ENCODE peak calls at places on chromosome 14, in six cellular contexts. C is HepG2, M is GM12891, J is GM12878, W is H1, X is K562. I is an unnamed sample.

GRCh38 chr14:53391156-53391555 is 238.0 kb upstream of the DDHD1 start:
- DNase-seq in W (no peak), J (no peak), C (peak), M (no peak), X (no peak), I (no peak)

GRCh38 chr14:103104654-103105511 is 10.4 kb downstream of the EXOC3L4 start:
- DNase-seq in C (no peak), X (peak), M (peak), W (no peak), J (no peak), I (peak)

GRCh38 chr14:97179573-97179972 is 382.4 kb downstream of the VRK1 start:
- DNase-seq in J (no peak), W (no peak), C (no peak), X (no peak), M (no peak), I (no peak)

GRCh38 chr14:42130809-42131208 is 524.1 kb downstream of the LRFN5 start:
- DNase-seq in M (no peak), J (no peak), X (no peak), W (no peak), C (no peak), I (no peak)

GRCh38 chr14:92074555-92074954 is 31.8 kb downstream of the ATXN3 start:
- DNase-seq in X (no peak), M (no peak), W (no peak), J (no peak), C (no peak), I (no peak)

GRCh38 chr14:33745163-33745562 is 205.7 kb downstream of the EGLN3 start:
- DNase-seq in W (no peak), C (no peak), M (no peak), X (no peak), J (no peak), I (no peak)

GRCh38 chr14:59020382-59020781 is 168.1 kb upstream of the DAAM1 start:
- DNase-seq in M (no peak), C (no peak), J (no peak), X (no peak), W (no peak), I (no peak)

GRCh38 chr14:100810861-100811461 is 15.0 kb upstream of the MEG3 start:
- DNase-seq in X (no peak), M (no peak), J (no peak), W (no peak), C (no peak), I (no peak)

GRCh38 chr14:100096656-100097055 is 31.4 kb downstream of the EVL start:
- DNase-seq in M (no peak), X (no peak), W (no peak), J (no peak), C (no peak), I (no peak)

GRCh38 chr14:103398427-103399195 is 13.4 kb downstream of the MARK3 start:
- DNase-seq in C (no peak), J (no peak), W (no peak), M (no peak), X (no peak), I (no peak)

GRCh38 chr14:104688755-104689619 is at the start of gene INF2:
- DNase-seq in M (peak), J (no peak), C (peak), X (peak), W (no peak), I (peak)

GRCh38 chr14:28101992-28102391 is 664.6 kb upstream of the FOXG1 start:
- DNase-seq in X (no peak), M (no peak), W (no peak), C (no peak), J (no peak), I (no peak)

GRCh38 chr14:79947440-79947839 is 263.9 kb downstream of the DIO2 start:
- DNase-seq in W (no peak), C (no peak), M (no peak), J (no peak), X (no peak), I (no peak)

GRCh38 chr14:21711360-21711961 is 37.8 kb upstream of the OR4E1 start:
- DNase-seq in J (no peak), X (peak), W (no peak), C (peak), M (peak), I (no peak)

GRCh38 chr14:50399251-50400032 is 2.8 kb upstream of the CDKL1 start:
- DNase-seq in W (no peak), J (no peak), C (no peak), M (no peak), X (no peak), I (no peak)

GRCh38 chr14:55245657-55246268 is 25.5 kb upstream of the FBXO34 start:
- DNase-seq in J (no peak), W (no peak), M (peak), X (no peak), C (peak), I (no peak)

GRCh38 chr14:59187802-59188460 is 536 bp upstream of the DAAM1 start:
- DNase-seq in X (peak), W (no peak), M (no peak), C (no peak), J (no peak), I (no peak)

GRCh38 chr14:61584258-61584657 is 111.1 kb upstream of the HIF1A start:
- DNase-seq in M (no peak), C (no peak), W (no peak), J (no peak), X (no peak), I (no peak)

GRCh38 chr14:91796622-91797347 is 64.9 kb upstream of the CATSPERB start:
- DNase-seq in J (no peak), X (no peak), M (no peak), C (no peak), W (no peak), I (no peak)

GRCh38 chr14:89017417-89017816 is 193.0 kb downstream of the TTC8 start:
- DNase-seq in W (no peak), X (no peak), J (no peak), C (no peak), M (no peak), I (no peak)

GRCh38 chr14:73269729-73270651 is 32.7 kb downstream of the PAPLN start:
- DNase-seq in J (no peak), C (no peak), W (no peak), M (no peak), X (no peak), I (peak)

GRCh38 chr14:102620413-102620812 is 28.0 kb downstream of the RCOR1 start:
- DNase-seq in C (no peak), X (no peak), J (no peak), W (no peak), M (no peak), I (no peak)

GRCh38 chr14:98174031-98174430 is 1098.0 kb downstream of the BCL11B start:
- DNase-seq in W (no peak), X (no peak), M (no peak), C (no peak), J (no peak), I (no peak)

GRCh38 chr14:61555056-61555838 is 140.1 kb upstream of the HIF1A start:
- DNase-seq in M (no peak), C (no peak), X (no peak), W (no peak), J (no peak), I (no peak)

GRCh38 chr14:102200690-102201368 is 61.1 kb downstream of the WDR20 start:
- DNase-seq in W (no peak), J (no peak), C (no peak), X (no peak), M (no peak), I (no peak)

GRCh38 chr14:49497725-49498348 is 88.3 kb downstream of the RPS29 start:
- DNase-seq in W (no peak), M (peak), C (peak), X (peak), J (peak), I (no peak)

GRCh38 chr14:104429291-104429861 is 150.2 kb upstream of the C14orf180 start:
- DNase-seq in C (no peak), M (no peak), W (no peak), X (no peak), J (no peak), I (no peak)

GRCh38 chr14:76918751-76919421 is 92.7 kb downstream of the LRRC74A start:
- DNase-seq in W (no peak), C (peak), X (peak), J (no peak), M (no peak), I (no peak)

GRCh38 chr14:31819281-31819680 is 257.8 kb upstream of the ARHGAP5 start:
- DNase-seq in X (no peak), C (no peak), W (no peak), M (no peak), J (no peak), I (no peak)

GRCh38 chr14:69528143-69528542 is 43.6 kb downstream of the PLEKHD1 start:
- DNase-seq in C (no peak), X (no peak), W (no peak), J (no peak), M (no peak), I (no peak)

GRCh38 chr14:69527635-69528034 is 43.1 kb downstream of the PLEKHD1 start:
- DNase-seq in W (no peak), X (no peak), C (no peak), J (no peak), M (no peak), I (no peak)

GRCh38 chr14:69531135-69531534 is 43.5 kb downstream of the CCDC177 start:
- DNase-seq in M (no peak), W (no peak), C (no peak), X (no peak), J (no peak), I (no peak)

GRCh38 chr14:69529563-69529962 is 45.0 kb downstream of the PLEKHD1 start:
- DNase-seq in W (no peak), C (no peak), X (no peak), J (no peak), M (no peak), I (no peak)

GRCh38 chr14:69528930-69529329 is 44.4 kb downstream of the PLEKHD1 start:
- DNase-seq in J (no peak), W (no peak), X (no peak), C (no peak), M (no peak), I (no peak)
- TF ChIP-seq POLR2A in J (no peak), W (no peak), X (no peak), C (no peak), M (no peak), I (no peak)

DNA sequence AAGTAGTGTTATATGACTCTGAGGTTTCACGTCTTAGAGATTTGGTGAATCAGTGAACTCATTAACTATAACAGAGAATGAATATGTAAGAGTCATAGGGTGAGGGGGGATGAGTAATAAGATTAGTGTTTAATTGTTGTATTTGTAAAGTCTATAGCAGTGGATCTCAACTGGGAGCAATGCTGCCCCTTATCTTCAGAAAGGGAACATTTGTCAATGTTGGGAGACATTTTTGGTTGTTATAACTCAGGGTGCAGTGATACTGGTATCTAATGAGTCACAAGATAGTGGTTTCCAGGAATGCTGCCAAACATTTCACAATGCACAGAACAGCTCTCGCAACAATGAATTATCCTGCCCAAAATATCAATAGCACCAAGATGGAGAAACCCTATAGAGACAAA is 1193.7 kb downstream of the GALC start:
- DNase-seq in J (no peak), W (no peak), M (no peak), C (peak), X (no peak), I (no peak)
- TF ChIP-seq TAF1 in J (no peak), W (no peak), M (no peak), C (no peak), X (no peak), I (no peak)

GRCh38 chr14:90024910-90025309 is 36.9 kb upstream of the KCNK13 start:
- DNase-seq in W (no peak), C (no peak), J (no peak), X (no peak), M (no peak), I (no peak)
- TF ChIP-seq POLR2A in W (no peak), C (no peak), J (no peak), X (no peak), M (no peak), I (no peak)

GRCh38 chr14:22928237-22929103 is 706 bp downstream of the PRMT5 start:
- DNase-seq in W (no peak), C (no peak), X (no peak), J (no peak), M (no peak), I (no peak)

GRCh38 chr14:22925513-22925912 is 3.7 kb downstream of the PRMT5 start:
- DNase-seq in W (no peak), C (no peak), X (no peak), M (no peak), J (no peak), I (no peak)

GRCh38 chr14:22929104-22929847 is at the start of gene PRMT5:
- DNase-seq in C (peak), M (peak), W (peak), X (peak), J (peak), I (peak)

GRCh38 chr14:22926316-22926715 is 2.9 kb downstream of the PRMT5 start:
- DNase-seq in J (no peak), M (no peak), X (no peak), W (no peak), C (no peak), I (no peak)

GRCh38 chr14:22929848-22930364 is 730 bp upstream of the PRMT5 start:
- DNase-seq in W (no peak), X (no peak), J (no peak), M (no peak), C (no peak), I (no peak)
- TF ChIP-seq TAF1 in W (no peak), X (no peak), J (no peak), M (no peak), C (no peak), I (no peak)

GRCh38 chr14:95318399-95318834 is 1.3 kb downstream of the CLMN start:
- DNase-seq in M (no peak), C (no peak), X (no peak), W (no peak), J (no peak), I (no peak)
- TF ChIP-seq POLR2A in M (no peak), C (no peak), X (no peak), W (no peak), J (no peak), I (no peak)

GRCh38 chr14:37061697-37062096 is 110.7 kb downstream of the SLC25A21 start:
- DNase-seq in J (no peak), X (no peak), W (no peak), M (no peak), C (no peak), I (no peak)

GRCh38 chr14:37057776-37058175 is 114.6 kb downstream of the SLC25A21 start:
- DNase-seq in J (no peak), X (no peak), W (no peak), C (no peak), M (no peak), I (no peak)

GRCh38 chr14:37063467-37064240 is 108.8 kb downstream of the SLC25A21 start:
- DNase-seq in X (no peak), M (no peak), C (no peak), W (no peak), J (no peak), I (no peak)

GRCh38 chr14:37062191-37062803 is 110.1 kb downstream of the SLC25A21 start:
- DNase-seq in W (no peak), X (no peak), M (no peak), J (no peak), C (no peak), I (no peak)

DNA sequence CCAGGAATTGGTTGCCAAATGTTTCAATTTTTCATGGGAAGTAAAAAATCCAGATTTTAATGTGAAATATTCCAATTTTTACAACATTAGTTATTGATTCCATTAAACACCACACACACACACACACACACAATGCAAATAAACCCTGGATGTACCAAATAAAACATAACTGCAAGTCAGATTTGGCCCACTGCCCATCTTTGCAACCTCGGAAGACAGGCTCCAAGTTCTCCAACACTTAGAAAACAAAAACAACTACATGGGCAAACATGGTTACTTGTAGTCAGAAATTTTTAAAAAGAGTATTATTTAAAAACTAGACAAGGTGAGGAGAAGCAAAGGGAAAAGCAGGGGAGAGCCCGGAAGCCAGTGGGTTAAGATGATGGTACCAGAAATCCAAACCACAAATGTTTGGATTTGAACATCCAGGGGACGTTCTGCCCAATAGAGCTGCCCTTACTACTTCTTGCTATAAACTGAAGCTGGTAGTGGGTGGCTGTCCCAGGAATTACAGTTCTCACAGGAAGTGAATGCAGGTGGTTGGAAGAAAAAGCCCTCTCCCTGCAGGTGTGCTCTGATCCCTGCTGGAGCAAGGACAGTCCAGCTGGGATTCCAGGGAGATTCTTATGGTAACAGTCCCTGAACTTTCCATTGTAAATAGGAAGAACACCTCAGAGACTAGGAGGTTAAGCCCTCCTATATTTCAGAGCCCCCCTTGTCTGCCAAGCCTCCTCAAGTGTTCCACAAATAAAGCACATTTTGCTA is 111.7 kb downstream of the SLC25A21 start:
- DNase-seq in J (no peak), W (peak), C (no peak), X (no peak), M (no peak), I (no peak)
- TF ChIP-seq TAF1 in J (no peak), W (no peak), C (no peak), X (no peak), M (no peak), I (no peak)

DNA sequence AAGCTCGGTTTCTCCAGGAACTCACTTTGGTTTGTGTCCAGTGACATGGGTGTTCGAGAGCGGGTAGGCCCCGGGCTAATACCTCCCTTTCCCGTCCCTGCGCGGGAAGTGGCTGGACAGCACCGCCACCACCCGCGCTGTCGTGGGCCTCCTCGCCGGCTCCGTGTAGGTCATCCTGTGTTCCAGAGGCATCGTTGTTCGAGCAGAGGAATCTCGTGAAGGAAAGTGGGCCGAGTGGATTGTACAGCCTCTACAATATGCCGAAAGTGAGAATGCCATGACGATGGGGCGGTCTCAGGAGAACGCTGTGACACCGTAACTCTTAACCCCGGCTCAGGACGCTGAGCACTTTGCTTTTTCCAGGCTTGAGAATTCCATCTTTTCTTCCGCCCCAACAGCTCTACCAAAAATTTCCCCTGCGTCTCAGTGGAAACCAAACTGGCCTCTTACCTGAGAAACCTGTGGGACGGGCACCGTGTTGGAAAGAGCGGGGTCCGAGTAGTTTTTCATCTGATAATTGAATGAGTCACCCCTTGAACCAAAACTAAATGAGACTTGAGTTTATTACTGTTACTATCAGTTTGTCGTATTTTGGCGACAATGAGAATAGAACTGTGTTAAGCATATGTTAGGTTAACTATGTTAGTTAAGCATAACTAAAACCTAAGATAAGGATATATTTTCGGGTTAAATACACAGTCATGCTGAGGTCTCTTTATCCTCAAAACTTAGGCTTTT is 510 bp downstream of the EIF2S1 start:
- DNase-seq in W (no peak), J (no peak), C (peak), M (no peak), X (no peak), I (no peak)
- TF ChIP-seq POLR2A in W (no peak), J (no peak), C (no peak), M (no peak), X (peak), I (no peak)

GRCh38 chr14:65352964-65353530 is 59.5 kb upstream of the FUT8 start:
- DNase-seq in M (no peak), W (no peak), C (no peak), J (no peak), X (no peak), I (no peak)
- TF ChIP-seq TAF1 in M (no peak), W (no peak), C (no peak), J (no peak), X (no peak), I (no peak)

GRCh38 chr14:75833326-75834020 is 148.3 kb downstream of the TGFB3 start:
- DNase-seq in W (no peak), C (no peak), X (no peak), M (no peak), J (no peak), I (no peak)

GRCh38 chr14:75831455-75831854 is 150.3 kb downstream of the TGFB3 start:
- DNase-seq in C (peak), X (peak), M (no peak), W (no peak), J (no peak), I (no peak)

GRCh38 chr14:75835156-75836141 is 146.3 kb downstream of the TGFB3 start:
- DNase-seq in W (no peak), X (no peak), J (no peak), C (peak), M (no peak), I (no peak)

GRCh38 chr14:75831971-75832370 is 149.8 kb downstream of the TGFB3 start:
- DNase-seq in J (no peak), C (no peak), X (peak), W (no peak), M (no peak), I (no peak)

GRCh38 chr14:75832621-75833297 is 149.0 kb downstream of the TGFB3 start:
- DNase-seq in X (peak), M (no peak), W (no peak), J (no peak), C (no peak), I (no peak)
- TF ChIP-seq POLR2A in X (no peak), M (no peak), W (no peak), J (no peak), C (no peak), I (no peak)

I was measured in GM12892.